ENCODE peak calls at places on chromosome 20, in six cellular contexts. H, A, V, Y, B and N are unnamed samples.

GRCh38 chr20:19012671-19013070 is 199.1 kb downstream of the SCP2D1 start:
- DNase-seq in B (no peak), V (peak; percentile 7), A (no peak), Y (no peak), H (no peak), N (no peak)

GRCh38 chr20:22456109-22456508 is 128.3 kb downstream of the FOXA2 start:
- DNase-seq in H (no peak), V (no peak), B (no peak), Y (no peak), A (no peak), N (no peak)

GRCh38 chr20:31909253-31910070 is 39.0 kb downstream of the TTLL9 start:
- DNase-seq in A (no peak), Y (no peak), V (no peak), B (no peak), H (no peak), N (no peak)

GRCh38 chr20:44765647-44766367 is 20.1 kb downstream of the KCNK15 start:
- DNase-seq in H (no peak), A (no peak), B (no peak), V (peak; percentile 74), Y (no peak), N (no peak)

GRCh38 chr20:13681248-13682125 is 42.8 kb upstream of the TASP1 start:
- DNase-seq in B (no peak), H (no peak), Y (no peak), V (peak; percentile 18), A (no peak), N (no peak)

GRCh38 chr20:50110141-50111047 is 2.6 kb downstream of the UBE2V1 start:
- DNase-seq in Y (no peak), A (no peak), V (peak; percentile 66), B (no peak), H (peak; percentile 64), N (no peak)

GRCh38 chr20:24735263-24735662 is 213.8 kb upstream of the CST7 start:
- DNase-seq in V (no peak), Y (no peak), H (no peak), B (no peak), A (no peak), N (no peak)

GRCh38 chr20:38725959-38726848 is 1.9 kb downstream of the SLC32A1 start:
- DNase-seq in A (no peak), B (peak; percentile 68), V (no peak), Y (no peak), H (peak; percentile 15), N (no peak)

GRCh38 chr20:51284871-51285270 is 257.6 kb downstream of the NFATC2 start:
- DNase-seq in A (no peak), V (no peak), H (no peak), Y (no peak), B (no peak), N (no peak)

GRCh38 chr20:34994509-34995131 is 39.0 kb downstream of the MYH7B start:
- DNase-seq in V (no peak), H (no peak), B (no peak), Y (no peak), A (no peak), N (no peak)

GRCh38 chr20:16613954-16614353 is 40.7 kb upstream of the KIF16B start:
- DNase-seq in H (no peak), B (no peak), Y (no peak), V (no peak), A (no peak), N (no peak)

GRCh38 chr20:32626859-32627636 is 41.9 kb upstream of the NOL4L start:
- DNase-seq in H (no peak), Y (no peak), A (no peak), B (no peak), V (no peak), N (no peak)

GRCh38 chr20:44603327-44603726 is 20.9 kb downstream of the PKIG start:
- DNase-seq in A (no peak), Y (no peak), B (no peak), H (no peak), V (no peak), N (no peak)

GRCh38 chr20:57835462-57836455 is 125.9 kb upstream of the PMEPA1 start:
- DNase-seq in B (no peak), V (no peak), H (no peak), A (no peak), Y (no peak), N (no peak)

GRCh38 chr20:40279390-40279789 is 409.6 kb downstream of the MAFB start:
- DNase-seq in A (no peak), Y (no peak), V (peak; percentile 71), H (no peak), B (no peak), N (no peak)

GRCh38 chr20:50187403-50188051 is 3.1 kb upstream of the CEBPB start:
- DNase-seq in H (no peak), V (peak; percentile 55), B (no peak), Y (no peak), A (no peak), N (no peak)

GRCh38 chr20:13006825-13007224 is 1.9 kb upstream of the SPTLC3 start:
- DNase-seq in A (no peak), Y (no peak), V (peak; percentile 91), H (no peak), B (no peak), N (no peak)

GRCh38 chr20:58790440-58790839 is 60.3 kb downstream of the GNAS-AS1 start:
- DNase-seq in H (no peak), A (no peak), Y (no peak), B (peak; percentile 2), V (no peak), N (no peak)

GRCh38 chr20:59825944-59826759 is 107.3 kb downstream of the SYCP2 start:
- DNase-seq in V (peak; percentile 77), A (no peak), B (peak; percentile 95), Y (no peak), H (no peak), N (no peak)

GRCh38 chr20:52331655-52332054 is 140.1 kb upstream of the ZFP64 start:
- DNase-seq in V (no peak), H (no peak), Y (no peak), A (no peak), B (no peak), N (no peak)

GRCh38 chr20:46286977-46287376 is 21.3 kb downstream of the CDH22 start:
- DNase-seq in A (no peak), H (no peak), V (no peak), Y (no peak), B (no peak), N (no peak)

GRCh38 chr20:58019027-58019849 is 209.2 kb downstream of the ANKRD60 start:
- DNase-seq in V (no peak), H (no peak), A (no peak), Y (no peak), B (no peak), N (no peak)

GRCh38 chr20:50980851-50981713 is 22.5 kb downstream of the MOCS3 start:
- DNase-seq in V (peak; percentile 50), A (peak; percentile 47), Y (peak; percentile 48), H (peak; percentile 38), B (peak; percentile 69), N (peak; percentile 47)

GRCh38 chr20:63829943-63830820 is 882 bp downstream of the ZBTB46 start:
- DNase-seq in H (peak; percentile 11), Y (no peak), V (no peak), A (no peak), B (peak; percentile 67), N (no peak)

GRCh38 chr20:46739441-46740213 is 30.2 kb downstream of the SLC2A10 start:
- DNase-seq in B (no peak), H (no peak), Y (no peak), A (no peak), V (peak; percentile 92), N (no peak)

GRCh38 chr20:58150772-58151171 is 77.7 kb downstream of the ANKRD60 start:
- DNase-seq in A (no peak), H (no peak), V (no peak), Y (no peak), B (no peak), N (no peak)

GRCh38 chr20:19544684-19545083 is 213.4 kb upstream of the RIN2 start:
- DNase-seq in H (no peak), A (no peak), Y (no peak), V (no peak), B (no peak), N (no peak)

GRCh38 chr20:44271915-44272663 is 25.0 kb downstream of the GDAP1L1 start:
- DNase-seq in H (no peak), B (peak; percentile 10), Y (no peak), V (no peak), A (no peak), N (no peak)

GRCh38 chr20:35662541-35662940 is 2.2 kb downstream of the CPNE1 start:
- DNase-seq in V (no peak), A (no peak), H (no peak), B (no peak), Y (no peak), N (no peak)

GRCh38 chr20:23446505-23446904 is 6.2 kb downstream of the CST11 start:
- DNase-seq in Y (no peak), H (no peak), B (peak; percentile 56), A (no peak), V (peak; percentile 11), N (no peak)